ENCODE peak calls at places on chromosomes 6 and 20, in eight cellular contexts. T is glutamatergic neuron; Q is globus pallidus; U is A549; O is sigmoid colon; I is activated CD8-positive, alpha-beta memory T cell treated with anti-CD3 and anti-CD28 coated beads for 1 hour; B is stimulated activated effector memory CD8-positive, alpha-beta T cell treated with anti-CD3 and anti-CD28 coated beads, Interleukin-12 subunit alpha, Interleukin-12 subunit beta, amount 100 ng/mL, for 72 hours; W is CD4-positive, alpha-beta T cell. K is an unnamed sample.

GRCh38 chr20:13638162-13638495 is 603 bp downstream of the TASP1 start:
- DNase-seq in T (no peak), Q (no peak), U (peak), O (no peak), I (no peak), B (no peak), W (no peak), K (no peak)

GRCh38 chr6:170200458-170200891 is 90.4 kb downstream of the DLL1 start:
- DNase-seq in T (no peak), Q (no peak), U (no peak), O (no peak), I (no peak), B (peak), W (no peak), K (no peak)

GRCh38 chr6:74458536-74458935 is 747.3 kb downstream of the COL12A1 start:
- DNase-seq in T (no peak), Q (no peak), U (no peak), O (no peak), I (no peak), B (no peak), W (no peak), K (no peak)

GRCh38 chr6:75331134-75331533 is 46.5 kb upstream of the TMEM30A start:
- DNase-seq in T (no peak), Q (no peak), U (no peak), O (no peak), I (no peak), B (no peak), W (no peak), K (no peak)

GRCh38 chr6:142518126-142518525 is 216.3 kb downstream of the ADGRG6 start:
- DNase-seq in T (peak), Q (no peak), U (no peak), O (no peak), I (no peak), B (no peak), W (no peak), K (no peak)

GRCh38 chr6:11120273-11121005 is 8.9 kb upstream of the ERVFRD-1 start:
- DNase-seq in T (no peak), Q (no peak), U (no peak), O (no peak), I (no peak), B (no peak), W (no peak), K (no peak)

GRCh38 chr20:23114018-23114417 is 27.9 kb upstream of the CD93 start:
- DNase-seq in T (no peak), Q (peak), U (no peak), O (no peak), I (no peak), B (no peak), W (no peak), K (no peak)

GRCh38 chr6:168232046-168232445 is 87.5 kb downstream of the DACT2 start:
- DNase-seq in T (no peak), Q (no peak), U (no peak), O (no peak), I (no peak), B (no peak), W (no peak), K (no peak)

GRCh38 chr6:22605736-22606135 is 36.4 kb downstream of the HDGFL1 start:
- DNase-seq in T (no peak), Q (no peak), U (no peak), O (no peak), I (no peak), B (no peak), W (no peak), K (no peak)

GRCh38 chr6:107173779-107174178 is 58.5 kb upstream of the BEND3 start:
- DNase-seq in T (no peak), Q (no peak), U (no peak), O (no peak), I (no peak), B (no peak), W (no peak), K (no peak)

GRCh38 chr6:88963139-88964090 is at the start of gene RNGTT:
- DNase-seq in T (peak), Q (peak), U (peak), O (peak), I (peak), B (peak), W (peak), K (peak)

GRCh38 chr20:8855315-8855714 is 213.6 kb upstream of the PLCB4 start:
- DNase-seq in T (no peak), Q (no peak), U (no peak), O (peak), I (no peak), B (no peak), W (no peak), K (no peak)

GRCh38 chr20:46810442-46811327 is 84.0 kb upstream of the EYA2 start:
- DNase-seq in T (no peak), Q (no peak), U (no peak), O (no peak), I (no peak), B (no peak), W (no peak), K (no peak)

GRCh38 chr6:36642913-36643817 is 35.3 kb upstream of the CDKN1A start:
- DNase-seq in T (no peak), Q (no peak), U (peak), O (peak), I (no peak), B (no peak), W (no peak), K (no peak)

GRCh38 chr6:169411296-169411695 is 157.7 kb upstream of the THBS2 start:
- DNase-seq in T (no peak), Q (no peak), U (no peak), O (no peak), I (no peak), B (peak), W (no peak), K (no peak)

GRCh38 chr20:48260370-48260769 is 475.1 kb upstream of the SULF2 start:
- DNase-seq in T (no peak), Q (peak), U (no peak), O (no peak), I (no peak), B (no peak), W (no peak), K (no peak)

GRCh38 chr20:32204485-32205115 is 2.9 kb downstream of the PLAGL2 start:
- DNase-seq in T (no peak), Q (no peak), U (no peak), O (no peak), I (no peak), B (no peak), W (no peak), K (no peak)

GRCh38 chr6:147078602-147079001 is 125.6 kb upstream of the STXBP5 start:
- DNase-seq in T (no peak), Q (no peak), U (no peak), O (no peak), I (no peak), B (no peak), W (no peak), K (no peak)

GRCh38 chr6:157060440-157060949 is 262.8 kb downstream of the TMEM242 start:
- DNase-seq in T (no peak), Q (no peak), U (no peak), O (no peak), I (no peak), B (no peak), W (no peak), K (no peak)

GRCh38 chr20:32252189-32252588 is 25.3 kb upstream of the KIF3B start:
- DNase-seq in T (no peak), Q (no peak), U (no peak), O (no peak), I (peak), B (peak), W (no peak), K (peak)

K was measured in naive thymus-derived CD8-positive, alpha-beta T cell.